ENCODE peak calls at places on chromosomes 6 and 20, in ten cellular contexts. A is A673; T is NCI-H460; S is effector CD4-positive, alpha-beta T cell; V is stimulated activated CD4-positive, alpha-beta T cell treated with anti-CD3 and anti-CD28 coated beads, Interleukin-15, amount 100 ng/mL, for 1 hour; D is cardiac fibroblast; L is ascending aorta; K is SIG-M5; Z is cardiac muscle cell; O is EL. F is an unnamed sample.

GRCh38 chr20:25372584-25373336 is 17.9 kb downstream of the ABHD12 start:
- DNase-seq in A (no peak), T (no peak), S (no peak), V (no peak), D (peak; percentile 97), L (no peak), K (no peak), Z (no peak), O (peak; percentile 94), F (no peak)

GRCh38 chr20:35174458-35175216 is 2.8 kb downstream of the PROCR start:
- DNase-seq in A (no peak), T (no peak), S (no peak), V (no peak), D (no peak), L (no peak), K (no peak), Z (no peak), O (no peak), F (no peak)

GRCh38 chr20:38357653-38358207 is 11.4 kb downstream of the LBP start:
- DNase-seq in A (no peak), T (no peak), S (no peak), V (no peak), D (no peak), L (no peak), K (no peak), Z (no peak), O (peak; percentile 31), F (no peak)

GRCh38 chr20:60718743-60719142 is 533.3 kb upstream of the CDH4 start:
- DNase-seq in A (peak; percentile 12), T (no peak), S (no peak), V (no peak), D (no peak), L (no peak), K (no peak), Z (no peak), O (no peak), F (no peak)

GRCh38 chr6:109318328-109318876 is 63.9 kb downstream of the CD164 start:
- DNase-seq in A (no peak), T (no peak), S (no peak), V (no peak), D (no peak), L (no peak), K (no peak), Z (peak; percentile 34), O (no peak), F (no peak)

GRCh38 chr6:155272353-155273222 is 8.8 kb downstream of the CLDN20 start:
- DNase-seq in A (no peak), T (no peak), S (no peak), V (no peak), D (peak; percentile 44), L (no peak), K (no peak), Z (no peak), O (no peak), F (no peak)

GRCh38 chr6:166306378-166307081 is 1.7 kb downstream of the PRR18 start:
- DNase-seq in A (no peak), T (no peak), S (no peak), V (no peak), D (no peak), L (no peak), K (no peak), Z (no peak), O (no peak), F (no peak)

GRCh38 chr6:43277643-43278523 is 20.2 kb upstream of the SLC22A7 start:
- DNase-seq in A (no peak), T (no peak), S (no peak), V (no peak), D (no peak), L (no peak), K (no peak), Z (peak; percentile 53), O (peak; percentile 49), F (no peak)

GRCh38 chr6:43247115-43247999 is 4.1 kb downstream of the TTBK1 start:
- DNase-seq in A (peak; percentile 88), T (peak; percentile 47), S (peak; percentile 76), V (peak; percentile 68), D (peak; percentile 24), L (peak; percentile 88), K (no peak), Z (peak; percentile 90), O (peak; percentile 67), F (peak; percentile 83)

GRCh38 chr20:52959125-52959524 is 13.0 kb upstream of the TSHZ2 start:
- DNase-seq in A (peak; percentile 88), T (no peak), S (no peak), V (no peak), D (no peak), L (no peak), K (no peak), Z (no peak), O (no peak), F (no peak)

GRCh38 chr6:168192195-168192900 is 113.3 kb upstream of the FRMD1 start:
- DNase-seq in A (peak; percentile 90), T (no peak), S (no peak), V (no peak), D (no peak), L (no peak), K (no peak), Z (no peak), O (no peak), F (no peak)

GRCh38 chr6:15897063-15897934 is 231.6 kb upstream of the MYLIP start:
- DNase-seq in A (no peak), T (no peak), S (no peak), V (no peak), D (no peak), L (no peak), K (no peak), Z (no peak), O (peak; percentile 50), F (no peak)

GRCh38 chr6:27547157-27548075 is 74.5 kb upstream of the ZNF184 start:
- DNase-seq in A (peak; percentile 89), T (peak; percentile 81), S (no peak), V (no peak), D (peak; percentile 87), L (no peak), K (no peak), Z (peak; percentile 58), O (peak; percentile 70), F (no peak)

GRCh38 chr6:33080127-33081089 is 4.6 kb downstream of the HLA-DPB1 start:
- DNase-seq in A (peak; percentile 46), T (no peak), S (no peak), V (no peak), D (peak; percentile 61), L (peak; percentile 82), K (no peak), Z (peak; percentile 58), O (peak; percentile 63), F (no peak)

GRCh38 chr20:31739550-31739863 is 417 bp downstream of the TPX2 start:
- DNase-seq in A (no peak), T (no peak), S (no peak), V (no peak), D (no peak), L (no peak), K (no peak), Z (no peak), O (no peak), F (no peak)

GRCh38 chr6:98946877-98947410 is 802 bp downstream of the FBXL4 start:
- DNase-seq in A (no peak), T (no peak), S (peak; percentile 30), V (no peak), D (peak; percentile 25), L (no peak), K (no peak), Z (no peak), O (peak; percentile 30), F (peak; percentile 9)

GRCh38 chr6:20333870-20334269 is 67.8 kb upstream of the E2F3 start:
- DNase-seq in A (no peak), T (no peak), S (no peak), V (no peak), D (no peak), L (no peak), K (no peak), Z (no peak), O (no peak), F (no peak)

GRCh38 chr6:118581489-118581959 is 33.4 kb downstream of the PLN start:
- DNase-seq in A (peak; percentile 39), T (no peak), S (no peak), V (no peak), D (peak; percentile 85), L (no peak), K (peak; percentile 85), Z (no peak), O (peak; percentile 81), F (no peak)

GRCh38 chr6:43246301-43247114 is 3.2 kb downstream of the TTBK1 start:
- DNase-seq in A (no peak), T (peak; percentile 21), S (no peak), V (no peak), D (no peak), L (peak; percentile 74), K (no peak), Z (peak; percentile 90), O (no peak), F (no peak)

GRCh38 chr6:32668226-32668747 is 1.8 kb upstream of the HLA-DQB1 start:
- DNase-seq in A (no peak), T (peak; percentile 50), S (peak; percentile 28), V (no peak), D (no peak), L (no peak), K (no peak), Z (peak; percentile 84), O (no peak), F (peak; percentile 42)

GRCh38 chr20:52031574-52032303 is 159.8 kb downstream of the ZFP64 start:
- DNase-seq in A (peak; percentile 95), T (no peak), S (no peak), V (no peak), D (peak; percentile 93), L (no peak), K (no peak), Z (no peak), O (peak; percentile 89), F (no peak)

GRCh38 chr6:121780325-121781313 is 345.2 kb downstream of the GJA1 start:
- DNase-seq in A (peak; percentile 11), T (no peak), S (no peak), V (no peak), D (peak; percentile 94), L (peak; percentile 94), K (no peak), Z (no peak), O (peak; percentile 74), F (no peak)

GRCh38 chr6:131134220-131134831 is 941 bp upstream of the AKAP7 start:
- DNase-seq in A (no peak), T (no peak), S (no peak), V (no peak), D (no peak), L (no peak), K (no peak), Z (no peak), O (no peak), F (no peak)

GRCh38 chr20:1019344-1019743 is 17.2 kb upstream of the RSPO4 start:
- DNase-seq in A (no peak), T (no peak), S (no peak), V (no peak), D (no peak), L (peak; percentile 1), K (no peak), Z (no peak), O (no peak), F (no peak)

GRCh38 chr20:19495905-19496703 is 262.0 kb upstream of the RIN2 start:
- DNase-seq in A (no peak), T (no peak), S (no peak), V (no peak), D (peak; percentile 76), L (no peak), K (no peak), Z (no peak), O (peak; percentile 69), F (no peak)

GRCh38 chr20:5195655-5196054 is 68.8 kb downstream of the CDS2 start:
- DNase-seq in A (no peak), T (no peak), S (no peak), V (no peak), D (peak; percentile 52), L (no peak), K (no peak), Z (no peak), O (peak; percentile 27), F (no peak)

GRCh38 chr6:107585815-107586435 is 96.0 kb downstream of the SOBP start:
- DNase-seq in A (peak; percentile 56), T (no peak), S (no peak), V (no peak), D (no peak), L (no peak), K (no peak), Z (peak; percentile 22), O (no peak), F (no peak)

GRCh38 chr6:129921169-129921817 is 60.2 kb upstream of the TMEM244 start:
- DNase-seq in A (no peak), T (no peak), S (no peak), V (no peak), D (no peak), L (no peak), K (no peak), Z (no peak), O (no peak), F (no peak)